ENCODE peak calls at places on chromosome 11, in five cellular contexts. C is anterior cingulate cortex; M is iris pigment epithelial cell; B is activated T-helper 1 cell treated with anti-CD3 and anti-CD28 coated beads, Interleukin-12 subunit alpha, Interleukin-12 subunit beta, Interleukin-2, Interleukin-4 antibody, amounts not matched to agents 30 ng/mL and 10 ng/mL and 1 ng/mL, durations not matched to agents 14 hours and 24 hours and 36 hours; T is activated effector memory CD4-positive, alpha-beta T cell treated with Interleukin-2 at 50 U/mL for 16 hours. V is an unnamed sample.

GRCh38 chr11:65165847-65166317 is 4.2 kb upstream of the SPDYC start:
- DNase-seq in B (no peak), C (no peak), T (no peak), M (no peak), V (no peak)

GRCh38 chr11:120079750-120080610 is 57.9 kb downstream of the TRIM29 start:
- DNase-seq in C (no peak), B (no peak), T (no peak), M (no peak), V (no peak)

GRCh38 chr11:95498731-95499396 is 267.9 kb upstream of the SESN3 start:
- DNase-seq in B (no peak), C (no peak), M (no peak), T (no peak), V (no peak)

GRCh38 chr11:61153593-61154090 is 7.6 kb downstream of the VPS37C start:
- DNase-seq in C (no peak), M (peak), T (no peak), B (no peak), V (no peak)

GRCh38 chr11:19977941-19978340 is 182.3 kb downstream of the DBX1 start:
- DNase-seq in T (no peak), C (no peak), B (no peak), M (no peak), V (no peak)

GRCh38 chr11:130037058-130037457 is 32.6 kb upstream of the APLP2 start:
- DNase-seq in T (no peak), M (peak), B (no peak), C (no peak), V (peak)

GRCh38 chr11:86116386-86116726 is 47.5 kb upstream of the PICALM start:
- DNase-seq in B (no peak), M (peak), C (no peak), T (peak), V (peak)

GRCh38 chr11:84420261-84420660 is 1134.1 kb upstream of the CCDC90B start:
- DNase-seq in B (no peak), M (peak), C (no peak), T (no peak), V (peak)

GRCh38 chr11:94193288-94193687 is 64.6 kb downstream of the PANX1 start:
- DNase-seq in M (peak), C (no peak), B (no peak), T (no peak), V (peak)

GRCh38 chr11:102111787-102112653 is 1.8 kb downstream of the YAP1 start:
- DNase-seq in B (no peak), M (peak), C (no peak), T (peak), V (peak)

GRCh38 chr11:123681007-123681406 is 26.6 kb upstream of the SCN3B start:
- DNase-seq in B (no peak), C (no peak), M (no peak), T (no peak), V (no peak)

GRCh38 chr11:83816572-83817187 is 530.5 kb upstream of the CCDC90B start:
- DNase-seq in C (no peak), T (no peak), M (peak), B (no peak), V (no peak)

GRCh38 chr11:3000032-3000961 is 8.2 kb upstream of the NAP1L4 start:
- DNase-seq in B (no peak), C (peak), T (no peak), M (peak), V (no peak)

GRCh38 chr11:128415539-128415938 is 171.8 kb downstream of the ETS1 start:
- DNase-seq in M (peak), T (no peak), C (no peak), B (no peak), V (no peak)